ENCODE peak calls at places on chromosomes 5 and 9, in five cellular contexts. F, R, Y, M and O are unnamed samples.

GRCh38 chr9:93900971-93901861 is 53.9 kb downstream of the BARX1 start:
- DNase-seq in F (no peak), Y (peak; percentile 7), M (no peak), R (no peak), O (no peak)

GRCh38 chr9:81556923-81557322 is 132.4 kb downstream of the TLE1 start:
- DNase-seq in F (no peak), R (no peak), Y (no peak), M (no peak), O (no peak)

GRCh38 chr5:146956217-146956616 is 77.7 kb upstream of the PPP2R2B start:
- DNase-seq in F (no peak), M (no peak), R (no peak), Y (no peak), O (no peak)

GRCh38 chr9:101235105-101235866 is 149.5 kb downstream of the BAAT start:
- DNase-seq in F (peak; percentile 35), Y (no peak), M (no peak), R (no peak), O (no peak)

GRCh38 chr9:71271602-71272001 is 150.2 kb upstream of the TRPM3 start:
- DNase-seq in F (no peak), M (no peak), R (no peak), Y (no peak), O (no peak)

GRCh38 chr5:109027983-109028607 is 280.4 kb downstream of the FER start:
- DNase-seq in R (no peak), F (no peak), Y (no peak), M (no peak), O (no peak)

GRCh38 chr9:101727621-101728524 is 10.6 kb downstream of the GRIN3A start:
- DNase-seq in M (no peak), R (no peak), F (peak; percentile 44), Y (no peak), O (no peak)

GRCh38 chr9:84310903-84311302 is 29.7 kb downstream of the SLC28A3 start:
- DNase-seq in Y (no peak), R (no peak), F (no peak), M (no peak), O (no peak)

GRCh38 chr5:40410939-40411635 is 268.6 kb upstream of the PTGER4 start:
- DNase-seq in R (no peak), Y (no peak), M (no peak), F (no peak), O (peak; percentile 54)

GRCh38 chr5:154397652-154398406 is 48.0 kb upstream of the SAP30L start:
- DNase-seq in F (no peak), R (no peak), Y (no peak), M (no peak), O (no peak)

GRCh38 chr9:128428644-128429504 is 8.2 kb downstream of the CERCAM start:
- DNase-seq in R (no peak), F (no peak), M (no peak), Y (no peak), O (no peak)

GRCh38 chr5:177427211-177427822 is 841 bp downstream of the GRK6 start:
- DNase-seq in R (no peak), Y (no peak), M (no peak), F (no peak), O (peak; percentile 29)

GRCh38 chr5:179806250-179807045 is at the start of gene MGAT4B:
- DNase-seq in M (peak; percentile 55), Y (peak; percentile 80), F (peak; percentile 78), R (peak; percentile 54), O (peak; percentile 71)

GRCh38 chr9:98101416-98101815 is 17.6 kb downstream of the TRIM14 start:
- DNase-seq in R (no peak), F (no peak), M (no peak), Y (no peak), O (no peak)

GRCh38 chr5:9513825-9514224 is 32.0 kb downstream of the SEMA5A start:
- DNase-seq in R (no peak), Y (no peak), F (no peak), M (no peak), O (no peak)

GRCh38 chr9:80873861-80874260 is 815.5 kb downstream of the TLE1 start:
- DNase-seq in R (no peak), M (no peak), F (no peak), Y (no peak), O (no peak)

GRCh38 chr5:84436866-84437265 is 52.2 kb upstream of the EDIL3 start:
- DNase-seq in M (no peak), F (no peak), R (no peak), Y (no peak), O (no peak)

GRCh38 chr9:122562134-122562760 is 9.3 kb downstream of the OR1N2 start:
- DNase-seq in Y (no peak), M (no peak), F (no peak), R (no peak), O (no peak)

GRCh38 chr5:107966216-107966615 is 295.5 kb upstream of the EFNA5 start:
- DNase-seq in F (no peak), Y (no peak), R (no peak), M (no peak), O (no peak)

GRCh38 chr5:65760504-65761275 is 38.7 kb downstream of the NLN start:
- DNase-seq in Y (no peak), F (peak; percentile 11), R (peak; percentile 39), M (no peak), O (peak; percentile 43)

GRCh38 chr5:135715267-135716050 is 119.0 kb upstream of the SLC25A48 start:
- DNase-seq in M (no peak), F (no peak), R (no peak), Y (no peak), O (no peak)

GRCh38 chr9:131709741-131710499 is 30.0 kb downstream of the RAPGEF1 start:
- DNase-seq in M (no peak), F (no peak), R (no peak), Y (no peak), O (no peak)

GRCh38 chr9:112757940-112758339 is 7.4 kb downstream of the SNX30 start:
- DNase-seq in M (no peak), F (no peak), Y (no peak), R (no peak), O (no peak)

GRCh38 chr9:128529191-128529590 is 23.2 kb upstream of the SPTAN1 start:
- DNase-seq in F (no peak), Y (no peak), R (no peak), M (no peak), O (no peak)

GRCh38 chr5:39977231-39977630 is 552.5 kb upstream of the DAB2 start:
- DNase-seq in F (no peak), R (no peak), M (no peak), Y (no peak), O (no peak)

GRCh38 chr9:95030344-95030743 is 287.2 kb downstream of the FANCC start:
- DNase-seq in F (no peak), M (no peak), Y (no peak), R (no peak), O (no peak)

GRCh38 chr5:112245616-112246015 is 173.5 kb downstream of the EPB41L4A start:
- DNase-seq in R (no peak), M (no peak), Y (no peak), F (no peak), O (no peak)

GRCh38 chr9:124054671-124055212 is 43.2 kb downstream of the LHX2 start:
- DNase-seq in R (no peak), Y (no peak), M (no peak), F (peak; percentile 36), O (no peak)

GRCh38 chr5:148443998-148444397 is 60.2 kb downstream of the FBXO38 start:
- DNase-seq in R (peak; percentile 18), F (peak; percentile 69), M (no peak), Y (no peak), O (peak; percentile 49)

GRCh38 chr9:135086597-135087488 is 625 bp upstream of the OLFM1 start:
- DNase-seq in R (no peak), F (no peak), Y (no peak), M (no peak), O (no peak)

GRCh38 chr5:2739360-2740050 is 12.0 kb downstream of the IRX2 start:
- DNase-seq in F (no peak), R (no peak), Y (no peak), M (no peak), O (no peak)

GRCh38 chr5:131109540-131110255 is 55.4 kb downstream of the HINT1 start:
- DNase-seq in M (no peak), R (no peak), Y (no peak), F (peak; percentile 47), O (peak; percentile 10)

GRCh38 chr5:96657068-96657467 is 5.1 kb upstream of the CAST start:
- DNase-seq in M (no peak), F (peak; percentile 70), R (peak; percentile 20), Y (no peak), O (no peak)
- H3K4me1 ChIP-seq in M (peaks cover 5% of the 10 kb centered on the region), F (peaks cover 74% of the 10 kb centered on the region), R (peaks cover 17% of the 10 kb centered on the region), Y (peaks cover 8% of the 10 kb centered on the region), O (no peaks in the 10 kb centered on the region)

DNA sequence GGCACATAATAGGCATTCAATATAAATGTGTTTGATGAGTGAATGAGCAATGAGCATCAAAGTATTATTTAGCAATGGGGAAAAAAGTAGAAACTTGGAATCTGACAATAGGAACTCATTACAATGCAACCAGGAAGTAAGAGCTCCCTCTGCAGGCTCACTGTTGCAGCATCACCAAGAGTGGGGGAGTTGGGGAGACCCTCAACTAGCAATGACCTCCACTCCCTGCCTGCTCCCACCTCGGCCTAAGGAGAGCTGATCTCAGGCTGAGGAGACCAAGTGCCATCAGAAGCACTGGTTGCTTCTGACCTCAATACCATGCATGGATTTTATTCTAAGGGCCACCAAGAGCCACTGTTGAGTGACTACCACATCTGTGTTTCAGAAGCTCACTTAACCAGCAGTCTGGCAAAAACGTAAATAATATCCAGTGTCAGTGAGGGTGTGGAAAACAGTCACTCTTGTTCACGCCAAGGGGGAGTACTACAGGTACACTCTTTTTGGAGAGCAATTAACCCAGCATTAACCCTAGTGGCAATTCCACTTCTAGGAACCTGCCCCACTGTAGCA is 8.0 kb downstream of the VDAC1 start:
- DNase-seq in Y (no peak), R (no peak), F (no peak), M (no peak), O (no peak)
- H3K4me1 ChIP-seq in Y (peaks cover 100% of the 10 kb centered on the region), R (peaks cover 5% of the 10 kb centered on the region), F (peaks cover 85% of the 10 kb centered on the region), M (peaks cover 33% of the 10 kb centered on the region), O (peaks cover 13% of the 10 kb centered on the region)

GRCh38 chr5:119398713-119399492 is 43.1 kb downstream of the TNFAIP8 start:
- DNase-seq in F (peak; percentile 9), R (no peak), Y (peak; percentile 70), M (peak; percentile 28), O (no peak)
- H3K4me1 ChIP-seq in F (peaks cover 29% of the 10 kb centered on the region), R (no peaks in the 10 kb centered on the region), Y (peaks cover 12% of the 10 kb centered on the region), M (peaks cover 14% of the 10 kb centered on the region), O (no peaks in the 10 kb centered on the region)

GRCh38 chr9:5820425-5820824 is 12.5 kb downstream of the ERMP1 start:
- DNase-seq in F (no peak), R (no peak), Y (no peak), M (no peak), O (no peak)

GRCh38 chr9:5825223-5825622 is 7.7 kb downstream of the ERMP1 start:
- DNase-seq in M (no peak), F (no peak), R (no peak), Y (no peak), O (no peak)

DNA sequence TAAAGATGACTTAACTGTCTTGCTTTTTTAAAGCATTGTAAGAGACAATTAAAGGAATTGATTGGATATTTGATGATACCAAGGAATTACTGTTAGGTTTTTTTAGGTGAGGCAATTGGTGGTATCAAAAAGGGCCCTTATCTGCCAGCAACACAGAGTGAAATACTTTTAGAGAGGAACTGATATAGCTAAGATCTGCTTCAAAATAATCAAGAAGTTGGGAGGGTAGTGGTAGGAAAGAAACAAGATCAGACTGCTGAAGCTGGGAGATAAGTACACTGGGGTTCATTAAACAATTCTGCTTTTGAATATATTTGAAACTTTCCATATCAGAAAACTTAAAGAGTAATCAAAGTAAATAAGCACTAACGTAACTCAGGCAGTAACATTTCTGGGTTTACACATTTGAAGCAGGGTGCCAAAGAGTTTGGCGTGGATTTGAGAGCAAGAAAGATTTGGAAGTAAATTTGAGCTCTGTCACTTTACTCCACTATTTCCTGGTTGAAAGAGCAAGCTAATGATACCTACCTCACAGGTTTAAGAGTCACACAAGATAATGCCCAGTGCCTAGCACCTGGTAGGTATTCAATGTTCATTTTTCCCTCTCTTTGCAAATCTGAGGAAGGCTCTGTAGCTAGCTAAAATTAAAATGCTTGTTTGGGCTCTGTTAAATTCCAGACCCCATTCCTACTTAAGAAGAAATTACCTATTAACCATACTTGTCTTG is 6.9 kb downstream of the ERMP1 start:
- DNase-seq in R (no peak), M (no peak), F (no peak), Y (no peak), O (no peak)
- H3K4me1 ChIP-seq in R (peaks cover 11% of the 10 kb centered on the region), M (no peaks in the 10 kb centered on the region), F (peaks cover 6% of the 10 kb centered on the region), Y (peaks cover 11% of the 10 kb centered on the region), O (no peaks in the 10 kb centered on the region)